ENCODE peak calls at places on chromosomes 2 and 18, in seven cellular contexts. E is occipital lobe; M is GM13976; U is naive thymus-derived CD8-positive, alpha-beta T cell; J is Peyer's patch; K is HEK293T; T is activated naive CD4-positive, alpha-beta T cell treated with Interleukin-2 at 50 U/mL for 16 hours. N is an unnamed sample.

GRCh38 chr2:148974126-148974525 is 64.4 kb upstream of the LYPD6B start:
- DNase-seq in M (no peak), E (no peak), K (no peak), T (no peak), J (no peak), U (no peak), N (no peak)

GRCh38 chr2:172889767-172890430 is 154.3 kb downstream of the RAPGEF4 start:
- DNase-seq in E (no peak), U (no peak), M (no peak), J (no peak), K (no peak), T (no peak), N (no peak)

GRCh38 chr2:100889286-100889685 is 69.3 kb downstream of the NPAS2 start:
- DNase-seq in E (no peak), J (no peak), T (no peak), U (no peak), K (no peak), M (no peak), N (no peak)

GRCh38 chr18:26628017-26628416 is 79.7 kb upstream of the KCTD1 start:
- DNase-seq in E (no peak), U (no peak), K (no peak), T (no peak), J (no peak), M (no peak), N (no peak)

GRCh38 chr2:8554296-8554806 is 127.5 kb upstream of the ID2 start:
- DNase-seq in J (no peak), T (no peak), M (no peak), E (no peak), U (no peak), K (no peak), N (peak)

GRCh38 chr2:127047716-127048617 is 59.0 kb downstream of the BIN1 start:
- DNase-seq in J (peak), M (peak), U (no peak), K (no peak), E (no peak), T (no peak), N (no peak)

GRCh38 chr18:56517181-56517580 is 121.2 kb downstream of the TXNL1 start:
- DNase-seq in E (no peak), T (no peak), K (no peak), U (no peak), M (no peak), J (no peak), N (no peak)

GRCh38 chr2:35114765-35115164 is 1240.8 kb upstream of the CRIM1 start:
- DNase-seq in U (no peak), T (no peak), M (no peak), E (no peak), K (peak), J (no peak), N (no peak)

GRCh38 chr2:67272195-67272594 is 124.9 kb upstream of the ETAA1 start:
- DNase-seq in T (no peak), E (no peak), K (no peak), U (no peak), J (no peak), M (no peak), N (no peak)

GRCh38 chr18:9931679-9932078 is 17.9 kb downstream of the VAPA start:
- DNase-seq in K (no peak), U (no peak), J (no peak), E (no peak), M (no peak), T (no peak), N (no peak)

GRCh38 chr18:65748321-65748720 is 2.5 kb upstream of the CDH7 start:
- DNase-seq in M (no peak), K (no peak), U (no peak), T (no peak), E (no peak), J (no peak), N (no peak)

GRCh38 chr2:120880381-120880780 is 144.7 kb downstream of the GLI2 start:
- DNase-seq in E (no peak), J (no peak), K (no peak), T (no peak), U (no peak), M (no peak), N (no peak)

GRCh38 chr18:702957-703659 is 9.3 kb downstream of the ENOSF1 start:
- DNase-seq in T (no peak), E (no peak), U (no peak), J (no peak), M (no peak), K (no peak), N (no peak)

GRCh38 chr18:76962851-76963250 is 140.5 kb downstream of the ZNF236 start:
- DNase-seq in U (no peak), M (no peak), T (no peak), K (no peak), E (no peak), J (no peak), N (no peak)

GRCh38 chr2:128639693-128640092 is 321.0 kb upstream of the HS6ST1 start:
- DNase-seq in U (no peak), E (no peak), K (no peak), J (peak), T (no peak), M (no peak), N (no peak)

GRCh38 chr18:475202-475624 is 25.3 kb downstream of the COLEC12 start:
- DNase-seq in U (no peak), E (no peak), J (no peak), M (no peak), K (no peak), T (no peak), N (no peak)

GRCh38 chr2:127681976-127682857 is 6.9 kb upstream of the LIMS2 start:
- DNase-seq in T (no peak), J (no peak), U (no peak), K (no peak), M (no peak), E (no peak), N (no peak)

GRCh38 chr2:65491381-65491903 is 59.0 kb upstream of the SPRED2 start:
- DNase-seq in U (no peak), K (no peak), J (no peak), E (no peak), T (no peak), M (no peak), N (no peak)